ENCODE peak calls at places on chromosomes 1 and 21, in four cellular contexts. V, T, U and C are unnamed samples.

GRCh38 chr1:64623750-64624445 is 121.0 kb upstream of the RAVER2 start:
- DNase-seq in T (peak), U (no peak), V (peak), C (peak)

GRCh38 chr1:186188004-186188539 is 187.0 kb downstream of the TPR start:
- DNase-seq in T (no peak), U (no peak), V (peak), C (peak)

GRCh38 chr1:201904579-201904978 is 15.9 kb downstream of the SHISA4 start:
- DNase-seq in T (peak), U (no peak), V (no peak), C (peak)

GRCh38 chr1:98405581-98406059 is 255.9 kb upstream of the SNX7 start:
- DNase-seq in V (peak), U (no peak), T (no peak), C (peak)

GRCh38 chr1:221437924-221438323 is 304.0 kb downstream of the DUSP10 start:
- DNase-seq in V (peak), T (no peak), U (no peak), C (peak)

GRCh38 chr1:56551691-56552090 is 27.7 kb downstream of the PLPP3 start:
- DNase-seq in U (peak), V (no peak), T (no peak), C (no peak)

GRCh38 chr1:106554294-106554693 is 502.2 kb upstream of the PRMT6 start:
- DNase-seq in U (no peak), V (peak), T (no peak), C (peak)

GRCh38 chr21:45590726-45591618 is 48.7 kb upstream of the SLC19A1 start:
- DNase-seq in T (peak), V (peak), U (no peak), C (peak)

GRCh38 chr1:211735208-211736170 is 60.1 kb upstream of the NEK2 start:
- DNase-seq in U (no peak), T (peak), V (peak), C (peak)

GRCh38 chr1:47755368-47755990 is 241.7 kb downstream of the TRABD2B start:
- DNase-seq in U (no peak), T (peak), V (peak), C (no peak)

GRCh38 chr1:163071381-163072255 is 2.5 kb downstream of the RGS4 start:
- DNase-seq in U (peak), T (peak), V (peak), C (peak)

GRCh38 chr1:29325675-29326074 is 89.4 kb downstream of the PTPRU start:
- DNase-seq in V (no peak), U (no peak), T (no peak), C (no peak)

GRCh38 chr1:45348020-45348419 is 7.8 kb upstream of the MUTYH start:
- DNase-seq in U (no peak), V (peak), T (no peak), C (peak)

GRCh38 chr21:18030248-18030647 is 211.1 kb upstream of the C21orf91 start:
- DNase-seq in V (peak), T (no peak), U (no peak), C (peak)

GRCh38 chr1:17591814-17592430 is 52.4 kb downstream of the ARHGEF10L start:
- DNase-seq in V (no peak), T (no peak), U (no peak), C (no peak)

GRCh38 chr1:34684246-34684645 is 70.6 kb upstream of the GJB5 start:
- DNase-seq in U (no peak), V (no peak), T (no peak), C (no peak)

GRCh38 chr1:67889940-67890567 is 56.8 kb upstream of the GNG12 start:
- DNase-seq in T (peak), U (no peak), V (peak), C (peak)

GRCh38 chr1:19477284-19478240 is 7.8 kb downstream of the CAPZB start:
- DNase-seq in V (no peak), T (peak), U (no peak), C (no peak)

GRCh38 chr1:26287033-26287711 is 7.3 kb downstream of the SH3BGRL3 start:
- DNase-seq in V (no peak), U (no peak), T (peak), C (no peak)

GRCh38 chr1:234659538-234659937 is 49.6 kb upstream of the IRF2BP2 start:
- DNase-seq in T (no peak), V (peak), U (no peak), C (peak)

GRCh38 chr1:153697873-153698647 is 19.6 kb downstream of the NPR1 start:
- DNase-seq in T (peak), U (no peak), V (no peak), C (no peak)

GRCh38 chr1:115240321-115240720 is 97.7 kb downstream of the NGF start:
- DNase-seq in V (peak), T (no peak), U (no peak), C (no peak)

GRCh38 chr1:150311762-150312161 is 9.6 kb upstream of the PRPF3 start:
- DNase-seq in T (no peak), U (peak), V (no peak), C (no peak)